ENCODE peak calls at places on chromosomes 5 and 9, in four cellular contexts. X, K, L and Z are unnamed samples.

GRCh38 chr5:10331341-10331796 is 22.1 kb upstream of the MARCHF6 start:
- DNase-seq in X (peak), K (no peak), L (peak), Z (no peak)

GRCh38 chr9:121610638-121610953 is 40.8 kb upstream of the DAB2IP start:
- DNase-seq in X (no peak), K (no peak), L (no peak), Z (no peak)

GRCh38 chr5:9284781-9285307 is 261.0 kb downstream of the SEMA5A start:
- DNase-seq in X (no peak), K (no peak), L (peak), Z (no peak)

GRCh38 chr5:160165137-160166068 is 46.2 kb upstream of the PWWP2A start:
- DNase-seq in X (peak), K (peak), L (peak), Z (peak)

GRCh38 chr5:157533011-157533481 is 42.5 kb downstream of the ADAM19 start:
- DNase-seq in X (no peak), K (peak), L (no peak), Z (no peak)

GRCh38 chr9:93319301-93319991 is 132.0 kb upstream of the FAM120A start:
- DNase-seq in X (no peak), K (no peak), L (no peak), Z (no peak)

GRCh38 chr5:62315376-62316049 is 9.5 kb downstream of the KIF2A start:
- DNase-seq in X (no peak), K (no peak), L (no peak), Z (no peak)

GRCh38 chr5:108295588-108296368 is 86.1 kb downstream of the FBXL17 start:
- DNase-seq in X (no peak), K (peak), L (no peak), Z (peak)

GRCh38 chr5:109705596-109705995 is 15.9 kb downstream of the MAN2A1 start:
- DNase-seq in X (no peak), K (no peak), L (no peak), Z (no peak)

GRCh38 chr9:110058304-110058953 is 149.5 kb downstream of the C9orf152 start:
- DNase-seq in X (peak), K (peak), L (no peak), Z (no peak)

GRCh38 chr9:93252781-93253530 is 69.0 kb downstream of the WNK2 start:
- DNase-seq in X (peak), K (no peak), L (no peak), Z (no peak)

GRCh38 chr5:151739939-151740335 is 18.5 kb downstream of the ATOX1 start:
- DNase-seq in X (no peak), K (no peak), L (peak), Z (no peak)

GRCh38 chr5:66519626-66520025 is 76.6 kb upstream of the MAST4 start:
- DNase-seq in X (no peak), K (no peak), L (no peak), Z (no peak)

GRCh38 chr9:73156593-73157187 is 5.0 kb downstream of the ANXA1 start:
- DNase-seq in X (no peak), K (no peak), L (no peak), Z (no peak)

GRCh38 chr9:133907302-133907880 is 84.7 kb downstream of the VAV2 start:
- DNase-seq in X (no peak), K (no peak), L (no peak), Z (no peak)

GRCh38 chr5:150295741-150296486 is 6.3 kb upstream of the CAMK2A start:
- DNase-seq in X (no peak), K (no peak), L (no peak), Z (no peak)

GRCh38 chr5:87243161-87243877 is 24.4 kb upstream of the RASA1 start:
- DNase-seq in X (no peak), K (peak), L (peak), Z (no peak)

GRCh38 chr5:136724161-136724560 is 358.8 kb upstream of the TRPC7 start:
- DNase-seq in X (no peak), K (peak), L (no peak), Z (peak)

GRCh38 chr5:83720805-83721431 is at the start of gene HAPLN1:
- DNase-seq in X (no peak), K (no peak), L (no peak), Z (no peak)

GRCh38 chr5:111930905-111931461 is 174.0 kb upstream of the NREP start:
- DNase-seq in X (no peak), K (no peak), L (no peak), Z (peak)

GRCh38 chr5:96663608-96664007 is 1.4 kb downstream of the CAST start:
- DNase-seq in X (no peak), K (no peak), L (no peak), Z (no peak)

GRCh38 chr5:107074991-107075390 is 595.7 kb downstream of the EFNA5 start:
- DNase-seq in X (no peak), K (no peak), L (no peak), Z (no peak)

GRCh38 chr9:81202292-81202691 is 487.1 kb downstream of the TLE1 start:
- DNase-seq in X (no peak), K (no peak), L (no peak), Z (no peak)

GRCh38 chr9:73701415-73702057 is 549.9 kb downstream of the ANXA1 start:
- DNase-seq in X (no peak), K (no peak), L (no peak), Z (no peak)

GRCh38 chr5:26031481-26031880 is 1006.9 kb downstream of the CDH9 start:
- DNase-seq in X (no peak), K (no peak), L (no peak), Z (no peak)

GRCh38 chr9:36788534-36788933 is 215.8 kb downstream of the MELK start:
- DNase-seq in X (no peak), K (no peak), L (no peak), Z (no peak)

GRCh38 chr9:2159521-2160417 is 144.6 kb downstream of the SMARCA2 start:
- DNase-seq in X (no peak), K (no peak), L (no peak), Z (no peak)

GRCh38 chr5:108345541-108346171 is 36.2 kb downstream of the FBXL17 start:
- DNase-seq in X (no peak), K (peak), L (peak), Z (peak)

GRCh38 chr5:54309751-54310432 is 481 bp downstream of the ARL15 start:
- DNase-seq in X (peak), K (no peak), L (no peak), Z (no peak)

GRCh38 chr9:6479959-6480358 is 67.0 kb downstream of the UHRF2 start:
- DNase-seq in X (no peak), K (no peak), L (no peak), Z (no peak)

GRCh38 chr5:115544371-115545064 is at the start of gene FEM1C:
- DNase-seq in X (peak), K (peak), L (peak), Z (peak)

GRCh38 chr5:109247943-109248342 is 161.8 kb downstream of the PJA2 start:
- DNase-seq in X (no peak), K (no peak), L (no peak), Z (no peak)

GRCh38 chr5:124952566-124952965 is 206.1 kb upstream of the ZNF608 start:
- DNase-seq in X (no peak), K (no peak), L (no peak), Z (no peak)

GRCh38 chr5:39977231-39977630 is 552.5 kb upstream of the DAB2 start:
- DNase-seq in X (no peak), K (no peak), L (no peak), Z (no peak)

GRCh38 chr5:111734013-111734412 is 23.0 kb downstream of the NREP start:
- DNase-seq in X (no peak), K (no peak), L (no peak), Z (no peak)

GRCh38 chr5:58773744-58774441 is 191.0 kb downstream of the RAB3C start:
- DNase-seq in X (peak), K (no peak), L (no peak), Z (no peak)

GRCh38 chr5:147689436-147689835 is 93.1 kb downstream of the JAKMIP2 start:
- DNase-seq in X (no peak), K (no peak), L (no peak), Z (no peak)

GRCh38 chr9:100473271-100474081 is 527 bp downstream of the TMEFF1 start:
- DNase-seq in X (peak), K (no peak), L (no peak), Z (no peak)

GRCh38 chr5:1297243-1297642 is 2.4 kb upstream of the TERT start:
- DNase-seq in X (no peak), K (no peak), L (no peak), Z (no peak)
- H3K27ac ChIP-seq in X (no peak), K (no peak), L (no peak), Z (no peak)

GRCh38 chr9:32502996-32503395 is 23.0 kb downstream of the RIGI start:
- DNase-seq in X (no peak), K (no peak), L (no peak), Z (no peak)

GRCh38 chr9:32502459-32502858 is 23.5 kb downstream of the RIGI start:
- DNase-seq in X (no peak), K (peak), L (no peak), Z (peak)

GRCh38 chr9:32500768-32501167 is 25.2 kb downstream of the RIGI start:
- DNase-seq in X (no peak), K (peak), L (no peak), Z (peak)
- H3K27ac ChIP-seq in X (no peak), K (peak), L (no peak), Z (peak)

GRCh38 chr9:698276-698675 is 143.2 kb upstream of the DMRT1 start:
- DNase-seq in X (no peak), K (no peak), L (no peak), Z (no peak)
- H3K27ac ChIP-seq in X (no peak), K (no peak), L (peak), Z (peak)

GRCh38 chr5:181198106-181198685 is 6.8 kb downstream of the TRIM7 start:
- DNase-seq in X (no peak), K (no peak), L (no peak), Z (no peak)

GRCh38 chr5:181200816-181201215 is 4.2 kb downstream of the TRIM7 start:
- DNase-seq in X (no peak), K (no peak), L (no peak), Z (no peak)

GRCh38 chr5:181197326-181197951 is 7.6 kb downstream of the TRIM7 start:
- DNase-seq in X (no peak), K (no peak), L (no peak), Z (no peak)

GRCh38 chr5:181198905-181199519 is 6.0 kb downstream of the TRIM7 start:
- DNase-seq in X (no peak), K (no peak), L (no peak), Z (no peak)

GRCh38 chr5:181199881-181200282 is 5.1 kb downstream of the TRIM7 start:
- DNase-seq in X (no peak), K (no peak), L (no peak), Z (no peak)
- H3K27ac ChIP-seq in X (no peak), K (no peak), L (no peak), Z (no peak)

GRCh38 chr5:88736494-88736893 is 146.5 kb downstream of the MEF2C start:
- DNase-seq in X (no peak), K (no peak), L (no peak), Z (no peak)
- H3K27ac ChIP-seq in X (no peak), K (no peak), L (no peak), Z (no peak)

GRCh38 chr9:27383524-27383923 is 86.6 kb upstream of the EQTN start:
- DNase-seq in X (no peak), K (no peak), L (no peak), Z (no peak)

GRCh38 chr9:27382308-27382707 is 85.4 kb upstream of the EQTN start:
- DNase-seq in X (peak), K (no peak), L (no peak), Z (no peak)

GRCh38 chr9:27385606-27386005 is 88.7 kb upstream of the EQTN start:
- DNase-seq in X (peak), K (no peak), L (no peak), Z (no peak)

GRCh38 chr9:27382989-27383388 is 86.0 kb upstream of the EQTN start:
- DNase-seq in X (no peak), K (no peak), L (no peak), Z (no peak)

DNA sequence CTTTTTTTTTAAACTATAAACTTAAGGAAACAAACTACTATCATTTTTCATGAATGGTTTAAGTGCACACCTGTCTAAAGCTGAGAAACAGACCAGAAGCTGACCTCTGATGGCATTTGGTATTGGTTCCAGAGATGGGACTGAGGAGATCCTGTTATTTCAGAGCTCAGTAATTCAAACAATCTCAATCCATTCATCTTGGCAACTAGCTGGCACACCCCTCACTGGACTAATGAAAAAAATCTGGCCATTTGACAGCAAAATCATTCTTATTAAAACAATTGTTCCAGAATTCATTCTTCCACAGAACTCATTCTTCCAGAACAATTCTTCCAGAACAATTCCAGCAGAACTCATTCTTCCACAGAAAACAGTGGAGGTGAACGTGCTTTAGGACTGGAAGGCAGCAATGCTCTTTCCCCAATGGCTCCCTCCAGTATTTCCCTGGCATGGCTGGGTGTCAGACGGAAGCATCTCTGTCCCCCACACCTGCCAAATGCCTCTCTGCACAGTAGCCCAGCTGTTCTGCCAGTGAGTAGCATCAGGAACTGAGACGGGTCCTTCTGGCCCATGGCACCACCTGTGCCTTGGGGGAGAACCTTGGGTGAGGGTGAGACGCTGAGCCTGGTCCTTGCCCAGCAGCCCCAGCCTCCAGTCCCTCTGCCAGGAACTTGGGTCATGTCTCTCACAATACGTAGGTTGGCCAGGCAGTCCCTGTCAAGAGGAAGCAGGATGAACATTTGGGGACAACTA is 87.5 kb upstream of the EQTN start:
- DNase-seq in X (no peak), K (no peak), L (no peak), Z (no peak)
- H3K27ac ChIP-seq in X (peak), K (no peak), L (no peak), Z (no peak)

DNA sequence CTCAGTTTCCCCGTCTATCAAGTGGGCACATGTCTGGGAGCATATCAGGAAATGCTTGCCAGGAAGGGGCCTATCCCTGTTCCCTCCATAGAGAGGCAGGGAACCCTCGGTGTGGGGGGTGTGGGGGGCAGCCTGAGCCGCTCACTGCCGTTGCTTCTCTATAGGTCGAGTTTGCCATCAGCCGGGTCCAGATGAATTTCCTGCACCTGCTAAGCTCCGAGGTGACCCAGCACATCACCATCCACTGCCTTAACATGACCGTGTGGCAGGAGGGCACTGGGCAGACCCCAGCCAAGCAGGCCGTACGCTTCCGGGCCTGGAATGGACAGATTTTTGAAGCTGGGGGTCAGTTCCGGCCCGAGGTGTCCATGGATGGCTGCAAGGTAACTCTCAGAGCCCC is 13.8 kb upstream of the ORM1 start:
- DNase-seq in X (no peak), K (no peak), L (no peak), Z (no peak)
- H3K27ac ChIP-seq in X (no peak), K (no peak), L (no peak), Z (no peak)